ENCODE peak calls at places on chromosomes 4 and X, in eight cellular contexts. One of them, this sample, is unnamed.

GRCh38 chr4:177579649-177580048 is 137.4 kb upstream of the AGA start:
- DNase-seq in GM13976: no peak
- DNase-seq in fibroblast of pulmonary artery: no peak
- DNase-seq in MCF 10A: peak
- DNase-seq in brain microvascular endothelial cell: no peak
- DNase-seq in mesothelial cell of epicardium: no peak
- DNase-seq in GM12865: no peak
- DNase-seq in AG09309: no peak
- DNase-seq in this sample: no peak

GRCh38 chr4:38157592-38157991 is 197.4 kb downstream of the PTTG2 start:
- DNase-seq in GM13976: no peak
- DNase-seq in fibroblast of pulmonary artery: no peak
- DNase-seq in MCF 10A: peak
- DNase-seq in brain microvascular endothelial cell: no peak
- DNase-seq in mesothelial cell of epicardium: no peak
- DNase-seq in GM12865: no peak
- DNase-seq in AG09309: no peak
- DNase-seq in this sample: no peak

GRCh38 chr4:86558799-86559198 is 35.3 kb upstream of the PTPN13 start:
- DNase-seq in GM13976: no peak
- DNase-seq in fibroblast of pulmonary artery: no peak
- DNase-seq in MCF 10A: peak
- DNase-seq in brain microvascular endothelial cell: no peak
- DNase-seq in mesothelial cell of epicardium: no peak
- DNase-seq in GM12865: no peak
- DNase-seq in AG09309: no peak
- DNase-seq in this sample: no peak

GRCh38 chr4:153778383-153778782 is 10.5 kb downstream of the SFRP2 start:
- DNase-seq in GM13976: no peak
- DNase-seq in fibroblast of pulmonary artery: no peak
- DNase-seq in MCF 10A: no peak
- DNase-seq in brain microvascular endothelial cell: no peak
- DNase-seq in mesothelial cell of epicardium: no peak
- DNase-seq in GM12865: no peak
- DNase-seq in AG09309: no peak
- DNase-seq in this sample: no peak

GRCh38 chrX:42472727-42473126 is 305.2 kb downstream of the PPP1R2C start:
- DNase-seq in GM13976: no peak
- DNase-seq in fibroblast of pulmonary artery: no peak
- DNase-seq in MCF 10A: no peak
- DNase-seq in brain microvascular endothelial cell: no peak
- DNase-seq in mesothelial cell of epicardium: no peak
- DNase-seq in GM12865: no peak
- DNase-seq in AG09309: no peak
- DNase-seq in this sample: no peak

GRCh38 chrX:11180571-11180970 is 69.4 kb downstream of the HCCS start:
- DNase-seq in GM13976: no peak
- DNase-seq in fibroblast of pulmonary artery: no peak
- DNase-seq in MCF 10A: peak
- DNase-seq in brain microvascular endothelial cell: peak
- DNase-seq in mesothelial cell of epicardium: no peak
- DNase-seq in GM12865: no peak
- DNase-seq in AG09309: no peak
- DNase-seq in this sample: no peak

GRCh38 chrX:71302461-71303213 is 1.1 kb downstream of the ITGB1BP2 start:
- DNase-seq in GM13976: no peak
- DNase-seq in fibroblast of pulmonary artery: peak
- DNase-seq in MCF 10A: no peak
- DNase-seq in brain microvascular endothelial cell: no peak
- DNase-seq in mesothelial cell of epicardium: no peak
- DNase-seq in GM12865: no peak
- DNase-seq in AG09309: no peak
- DNase-seq in this sample: no peak

GRCh38 chr4:8738471-8738931 is 133.1 kb downstream of the HMX1 start:
- DNase-seq in GM13976: peak
- DNase-seq in fibroblast of pulmonary artery: no peak
- DNase-seq in MCF 10A: no peak
- DNase-seq in brain microvascular endothelial cell: no peak
- DNase-seq in mesothelial cell of epicardium: peak
- DNase-seq in GM12865: no peak
- DNase-seq in AG09309: no peak
- DNase-seq in this sample: no peak

GRCh38 chr4:40662962-40663604 is 33.4 kb upstream of the RBM47 start:
- DNase-seq in GM13976: peak
- DNase-seq in fibroblast of pulmonary artery: peak
- DNase-seq in MCF 10A: peak
- DNase-seq in brain microvascular endothelial cell: peak
- DNase-seq in mesothelial cell of epicardium: no peak
- DNase-seq in GM12865: peak
- DNase-seq in AG09309: peak
- DNase-seq in this sample: peak

GRCh38 chr4:48031802-48032525 is 15.4 kb downstream of the NIPAL1 start:
- DNase-seq in GM13976: no peak
- DNase-seq in fibroblast of pulmonary artery: peak
- DNase-seq in MCF 10A: no peak
- DNase-seq in brain microvascular endothelial cell: peak
- DNase-seq in mesothelial cell of epicardium: no peak
- DNase-seq in GM12865: no peak
- DNase-seq in AG09309: no peak
- DNase-seq in this sample: no peak

GRCh38 chr4:52983563-52984303 is 121.6 kb downstream of the RASL11B start:
- DNase-seq in GM13976: peak
- DNase-seq in fibroblast of pulmonary artery: peak
- DNase-seq in MCF 10A: peak
- DNase-seq in brain microvascular endothelial cell: peak
- DNase-seq in mesothelial cell of epicardium: no peak
- DNase-seq in GM12865: peak
- DNase-seq in AG09309: no peak
- DNase-seq in this sample: peak

GRCh38 chr4:14434916-14435315 is 567.4 kb upstream of the CPEB2 start:
- DNase-seq in GM13976: no peak
- DNase-seq in fibroblast of pulmonary artery: no peak
- DNase-seq in MCF 10A: no peak
- DNase-seq in brain microvascular endothelial cell: no peak
- DNase-seq in mesothelial cell of epicardium: no peak
- DNase-seq in GM12865: no peak
- DNase-seq in AG09309: no peak
- DNase-seq in this sample: no peak

GRCh38 chr4:112156546-112156945 is 11.3 kb downstream of the FAM241A start:
- DNase-seq in GM13976: no peak
- DNase-seq in fibroblast of pulmonary artery: no peak
- DNase-seq in MCF 10A: no peak
- DNase-seq in brain microvascular endothelial cell: no peak
- DNase-seq in mesothelial cell of epicardium: no peak
- DNase-seq in GM12865: no peak
- DNase-seq in AG09309: no peak
- DNase-seq in this sample: no peak

GRCh38 chrX:43175428-43175827 is 397.5 kb upstream of the PPP1R2C start:
- DNase-seq in GM13976: no peak
- DNase-seq in fibroblast of pulmonary artery: no peak
- DNase-seq in MCF 10A: no peak
- DNase-seq in brain microvascular endothelial cell: no peak
- DNase-seq in mesothelial cell of epicardium: no peak
- DNase-seq in GM12865: no peak
- DNase-seq in AG09309: no peak
- DNase-seq in this sample: no peak

GRCh38 chr4:121551881-121552280 is 144.9 kb downstream of the ANXA5 start:
- DNase-seq in GM13976: no peak
- DNase-seq in fibroblast of pulmonary artery: peak
- DNase-seq in MCF 10A: peak
- DNase-seq in brain microvascular endothelial cell: no peak
- DNase-seq in mesothelial cell of epicardium: no peak
- DNase-seq in GM12865: no peak
- DNase-seq in AG09309: no peak
- DNase-seq in this sample: no peak

GRCh38 chr4:178296669-178297068 is 854.4 kb upstream of the AGA start:
- DNase-seq in GM13976: no peak
- DNase-seq in fibroblast of pulmonary artery: no peak
- DNase-seq in MCF 10A: peak
- DNase-seq in brain microvascular endothelial cell: no peak
- DNase-seq in mesothelial cell of epicardium: no peak
- DNase-seq in GM12865: no peak
- DNase-seq in AG09309: no peak
- DNase-seq in this sample: no peak

GRCh38 chr4:100517864-100518341 is at the start of gene EMCN:
- DNase-seq in GM13976: no peak
- DNase-seq in fibroblast of pulmonary artery: peak
- DNase-seq in MCF 10A: no peak
- DNase-seq in brain microvascular endothelial cell: no peak
- DNase-seq in mesothelial cell of epicardium: no peak
- DNase-seq in GM12865: no peak
- DNase-seq in AG09309: no peak
- DNase-seq in this sample: no peak

GRCh38 chrX:45767021-45767491 is 566.4 kb upstream of the DIPK2B start:
- DNase-seq in GM13976: peak
- DNase-seq in fibroblast of pulmonary artery: peak
- DNase-seq in MCF 10A: peak
- DNase-seq in brain microvascular endothelial cell: no peak
- DNase-seq in mesothelial cell of epicardium: no peak
- DNase-seq in GM12865: no peak
- DNase-seq in AG09309: no peak
- DNase-seq in this sample: no peak

GRCh38 chr4:6504900-6505496 is 32.6 kb upstream of the PPP2R2C start:
- DNase-seq in GM13976: no peak
- DNase-seq in fibroblast of pulmonary artery: no peak
- DNase-seq in MCF 10A: no peak
- DNase-seq in brain microvascular endothelial cell: no peak
- DNase-seq in mesothelial cell of epicardium: no peak
- DNase-seq in GM12865: no peak
- DNase-seq in AG09309: no peak
- DNase-seq in this sample: no peak

GRCh38 chr4:54165438-54165837 is 63.7 kb upstream of the PDGFRA start:
- DNase-seq in GM13976: no peak
- DNase-seq in fibroblast of pulmonary artery: peak
- DNase-seq in MCF 10A: peak
- DNase-seq in brain microvascular endothelial cell: peak
- DNase-seq in mesothelial cell of epicardium: no peak
- DNase-seq in GM12865: no peak
- DNase-seq in AG09309: peak
- DNase-seq in this sample: no peak

GRCh38 chr4:153241970-153242847 is 38.0 kb downstream of the TRIM2 start:
- DNase-seq in GM13976: no peak
- DNase-seq in fibroblast of pulmonary artery: no peak
- DNase-seq in MCF 10A: no peak
- DNase-seq in brain microvascular endothelial cell: peak
- DNase-seq in mesothelial cell of epicardium: no peak
- DNase-seq in GM12865: no peak
- DNase-seq in AG09309: no peak
- DNase-seq in this sample: no peak

GRCh38 chr4:80646061-80646460 is 310.5 kb downstream of the CFAP299 start:
- DNase-seq in GM13976: no peak
- DNase-seq in fibroblast of pulmonary artery: no peak
- DNase-seq in MCF 10A: no peak
- DNase-seq in brain microvascular endothelial cell: no peak
- DNase-seq in mesothelial cell of epicardium: no peak
- DNase-seq in GM12865: no peak
- DNase-seq in AG09309: no peak
- DNase-seq in this sample: no peak

GRCh38 chr4:121307441-121308327 is 73.1 kb downstream of the QRFPR start:
- DNase-seq in GM13976: peak
- DNase-seq in fibroblast of pulmonary artery: peak
- DNase-seq in MCF 10A: peak
- DNase-seq in brain microvascular endothelial cell: peak
- DNase-seq in mesothelial cell of epicardium: no peak
- DNase-seq in GM12865: peak
- DNase-seq in AG09309: peak
- DNase-seq in this sample: peak

DNA sequence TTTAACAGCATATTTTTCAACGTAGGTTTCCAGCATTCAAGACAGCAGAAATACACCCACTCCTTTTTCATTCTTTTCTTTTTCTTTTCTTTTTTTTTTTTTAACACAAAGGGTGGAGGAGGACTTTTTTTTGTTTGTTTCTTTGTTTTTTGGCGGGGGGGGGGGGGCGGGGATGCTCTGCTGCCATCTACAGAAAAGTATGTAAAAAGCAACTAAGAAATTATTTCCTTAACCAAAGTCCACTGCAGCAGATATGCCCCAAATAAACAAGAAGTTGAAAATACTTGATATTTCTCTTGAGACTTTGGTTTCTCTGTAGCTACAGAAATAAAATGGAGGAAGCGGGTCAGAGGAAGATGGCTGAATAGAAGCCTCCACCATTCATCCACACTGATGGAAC is 63.2 kb upstream of the PBDC1 start:
- DNase-seq in GM13976: no peak
- DNase-seq in fibroblast of pulmonary artery: no peak
- DNase-seq in MCF 10A: no peak
- DNase-seq in brain microvascular endothelial cell: no peak
- DNase-seq in mesothelial cell of epicardium: no peak
- DNase-seq in GM12865: no peak
- DNase-seq in AG09309: no peak
- DNase-seq in this sample: no peak
- TF ChIP-seq CTCF in GM13976: no peak
- TF ChIP-seq CTCF in fibroblast of pulmonary artery: no peak
- TF ChIP-seq CTCF in MCF 10A: no peak
- TF ChIP-seq CTCF in brain microvascular endothelial cell: no peak
- TF ChIP-seq CTCF in mesothelial cell of epicardium: no peak
- TF ChIP-seq CTCF in GM12865: no peak
- TF ChIP-seq CTCF in AG09309: no peak
- TF ChIP-seq CTCF in this sample: no peak

GRCh38 chr4:149896428-149896827 is 80.8 kb upstream of the IQCM start:
- DNase-seq in GM13976: no peak
- DNase-seq in fibroblast of pulmonary artery: peak
- DNase-seq in MCF 10A: peak
- DNase-seq in brain microvascular endothelial cell: peak
- DNase-seq in mesothelial cell of epicardium: no peak
- DNase-seq in GM12865: no peak
- DNase-seq in AG09309: peak
- DNase-seq in this sample: no peak
- TF ChIP-seq CTCF in GM13976: no peak
- TF ChIP-seq CTCF in fibroblast of pulmonary artery: peak
- TF ChIP-seq CTCF in MCF 10A: peak
- TF ChIP-seq CTCF in brain microvascular endothelial cell: peak
- TF ChIP-seq CTCF in mesothelial cell of epicardium: no peak
- TF ChIP-seq CTCF in GM12865: no peak
- TF ChIP-seq CTCF in AG09309: peak
- TF ChIP-seq CTCF in this sample: peak

DNA sequence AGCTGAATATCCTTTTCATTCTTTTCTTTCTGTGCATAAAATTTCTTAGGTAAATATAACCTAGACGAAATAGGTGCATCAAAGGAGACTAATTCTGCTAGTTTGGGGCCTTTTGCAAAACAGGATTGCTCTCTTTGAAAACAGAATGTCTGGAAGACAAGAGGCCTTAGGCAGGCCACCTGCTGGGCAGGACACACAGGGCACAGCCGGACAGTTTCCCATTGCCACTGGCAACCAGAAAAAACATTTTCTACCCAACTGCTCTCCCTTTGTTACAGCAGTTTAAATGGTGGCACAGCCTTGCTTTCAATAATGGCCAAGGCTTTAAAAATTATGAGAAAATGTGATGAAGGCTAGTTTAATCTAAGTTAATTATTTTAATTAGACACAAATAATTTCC is 600.5 kb downstream of the SPRY1 start:
- DNase-seq in GM13976: no peak
- DNase-seq in fibroblast of pulmonary artery: no peak
- DNase-seq in MCF 10A: peak
- DNase-seq in brain microvascular endothelial cell: peak
- DNase-seq in mesothelial cell of epicardium: no peak
- DNase-seq in GM12865: no peak
- DNase-seq in AG09309: no peak
- DNase-seq in this sample: no peak
- TF ChIP-seq CTCF in GM13976: no peak
- TF ChIP-seq CTCF in fibroblast of pulmonary artery: no peak
- TF ChIP-seq CTCF in MCF 10A: no peak
- TF ChIP-seq CTCF in brain microvascular endothelial cell: peak
- TF ChIP-seq CTCF in mesothelial cell of epicardium: no peak
- TF ChIP-seq CTCF in GM12865: no peak
- TF ChIP-seq CTCF in AG09309: peak
- TF ChIP-seq CTCF in this sample: no peak

GRCh38 chrX:124764354-124764753 is 418.0 kb downstream of the SH2D1A start:
- DNase-seq in GM13976: no peak
- DNase-seq in fibroblast of pulmonary artery: no peak
- DNase-seq in MCF 10A: no peak
- DNase-seq in brain microvascular endothelial cell: no peak
- DNase-seq in mesothelial cell of epicardium: no peak
- DNase-seq in GM12865: no peak
- DNase-seq in AG09309: no peak
- DNase-seq in this sample: no peak
- TF ChIP-seq CTCF in GM13976: no peak
- TF ChIP-seq CTCF in fibroblast of pulmonary artery: no peak
- TF ChIP-seq CTCF in MCF 10A: no peak
- TF ChIP-seq CTCF in brain microvascular endothelial cell: no peak
- TF ChIP-seq CTCF in mesothelial cell of epicardium: no peak
- TF ChIP-seq CTCF in GM12865: no peak
- TF ChIP-seq CTCF in AG09309: no peak
- TF ChIP-seq CTCF in this sample: no peak

This sample was measured in GM10248.